ENCODE peak calls at places on chromosomes 5 and 9, in seven cellular contexts. B, L, J, Q, I, W and G are unnamed samples.
A peak's percentile ranks its signal among the peaks of the same experiment; 100 is the strongest.

GRCh38 chr5:57676228-57677098 is 193.9 kb upstream of the ACTBL2 start:
- DNase-seq in B (no peak), L (no peak), J (peak; percentile 26), Q (no peak), I (no peak), W (no peak), G (no peak)

GRCh38 chr9:755454-756381 is 85.8 kb upstream of the DMRT1 start:
- DNase-seq in B (no peak), L (peak; percentile 96), J (peak; percentile 96), Q (no peak), I (peak; percentile 79), W (no peak), G (no peak)

GRCh38 chr5:90866333-90866732 is 307.7 kb downstream of the ADGRV1 start:
- DNase-seq in B (no peak), L (peak; percentile 28), J (peak; percentile 34), Q (no peak), I (peak; percentile 2), W (no peak), G (no peak)

GRCh38 chr5:54703091-54703490 is 185.5 kb downstream of the SNX18 start:
- DNase-seq in B (no peak), L (peak; percentile 89), J (peak; percentile 94), Q (no peak), I (peak; percentile 63), W (no peak), G (no peak)

GRCh38 chr5:132777209-132778069 is at the start of gene SEPTIN8:
- DNase-seq in B (peak; percentile 46), L (no peak), J (peak; percentile 40), Q (peak; percentile 37), I (peak; percentile 69), W (no peak), G (peak; percentile 73)

GRCh38 chr5:177333420-177334154 is 17.9 kb downstream of the LMAN2 start:
- DNase-seq in B (no peak), L (no peak), J (no peak), Q (no peak), I (no peak), W (no peak), G (no peak)

GRCh38 chr9:91117959-91118651 is 243.6 kb downstream of the AUH start:
- DNase-seq in B (no peak), L (no peak), J (peak; percentile 74), Q (no peak), I (peak; percentile 86), W (no peak), G (peak; percentile 23)

GRCh38 chr5:139164020-139164419 is 34.1 kb downstream of the SIL1 start:
- DNase-seq in B (no peak), L (no peak), J (no peak), Q (no peak), I (no peak), W (no peak), G (no peak)

GRCh38 chr9:36566813-36567217 is 5.9 kb upstream of the MELK start:
- DNase-seq in B (no peak), L (peak; percentile 81), J (peak; percentile 54), Q (no peak), I (no peak), W (no peak), G (no peak)

GRCh38 chr5:58924306-58924705 is 341.4 kb downstream of the RAB3C start:
- DNase-seq in B (no peak), L (no peak), J (peak; percentile 47), Q (no peak), I (no peak), W (no peak), G (no peak)

GRCh38 chr5:160198886-160199409 is 30.4 kb upstream of the FABP6 start:
- DNase-seq in B (no peak), L (no peak), J (no peak), Q (no peak), I (no peak), W (no peak), G (peak; percentile 60)

GRCh38 chr9:37324261-37324683 is 98.2 kb upstream of the GRHPR start:
- DNase-seq in B (no peak), L (no peak), J (peak; percentile 47), Q (no peak), I (no peak), W (no peak), G (no peak)

GRCh38 chr5:35600591-35600990 is 17.1 kb upstream of the SPEF2 start:
- DNase-seq in B (no peak), L (no peak), J (no peak), Q (no peak), I (no peak), W (no peak), G (no peak)

GRCh38 chr9:23120630-23121029 is 674.0 kb downstream of the DMRTA1 start:
- DNase-seq in B (no peak), L (no peak), J (no peak), Q (no peak), I (no peak), W (no peak), G (no peak)

GRCh38 chr9:91782711-91783214 is 167.3 kb downstream of the ROR2 start:
- DNase-seq in B (no peak), L (no peak), J (no peak), Q (no peak), I (no peak), W (no peak), G (no peak)

GRCh38 chr5:74352256-74352655 is 288.3 kb downstream of the ENC1 start:
- DNase-seq in B (no peak), L (no peak), J (peak; percentile 52), Q (no peak), I (peak; percentile 36), W (no peak), G (no peak)

GRCh38 chr9:131840751-131841702 is 101.2 kb upstream of the RAPGEF1 start:
- DNase-seq in B (no peak), L (no peak), J (no peak), Q (no peak), I (no peak), W (no peak), G (no peak)